ENCODE peak calls at places on chromosomes 3 and 15, in four cellular contexts. G is OCI-M1, D is H54, R is NCI-H2107. Q is an unnamed sample.

GRCh38 chr3:46981932-46982471 is 2.5 kb downstream of the NBEAL2 start:
- DNase-seq in G (no peak), D (no peak), R (no peak), Q (peak)

GRCh38 chr3:143348486-143349327 is 229.1 kb downstream of the CHST2 start:
- DNase-seq in G (peak), R (no peak), D (no peak), Q (no peak)

GRCh38 chr3:146781059-146781458 is 175.9 kb upstream of the PLSCR5 start:
- DNase-seq in R (no peak), D (no peak), G (no peak), Q (no peak)

GRCh38 chr3:158430968-158431367 is 140.0 kb upstream of the MLF1 start:
- DNase-seq in D (no peak), R (no peak), G (no peak), Q (no peak)

GRCh38 chr3:38662544-38662943 is 13.1 kb upstream of the SCN5A start:
- DNase-seq in D (no peak), G (peak), R (no peak), Q (peak)

GRCh38 chr15:60592386-60593339 is 113.7 kb upstream of the ICE2 start:
- DNase-seq in D (peak), G (peak), R (peak), Q (peak)

GRCh38 chr3:5251196-5251583 is 63.7 kb downstream of the EDEM1 start:
- DNase-seq in G (no peak), D (no peak), R (no peak), Q (no peak)

GRCh38 chr15:39880718-39881387 is 39.2 kb downstream of the GPR176 start:
- DNase-seq in D (no peak), G (no peak), R (no peak), Q (no peak)

GRCh38 chr15:61910839-61911369 is 149.3 kb downstream of the VPS13C start:
- DNase-seq in R (no peak), D (no peak), G (no peak), Q (no peak)

GRCh38 chr3:66076861-66077495 is 38.3 kb upstream of the MAGI1 start:
- DNase-seq in R (no peak), D (no peak), G (no peak), Q (no peak)

GRCh38 chr3:88141458-88142083 is 8.2 kb upstream of the C3orf38 start:
- DNase-seq in G (no peak), D (no peak), R (no peak), Q (no peak)

GRCh38 chr3:123741058-123741511 is 143.0 kb downstream of the MYLK start:
- DNase-seq in R (no peak), G (no peak), D (no peak), Q (no peak)

GRCh38 chr3:127473244-127474024 is 117.1 kb downstream of the TPRA1 start:
- DNase-seq in G (no peak), D (peak), R (peak), Q (peak)

GRCh38 chr3:89107461-89108035 is at the start of gene EPHA3:
- DNase-seq in D (no peak), R (peak), G (peak), Q (peak)

GRCh38 chr15:70286110-70286806 is 188.5 kb upstream of the TLE3 start:
- DNase-seq in R (no peak), G (no peak), D (no peak), Q (no peak)

GRCh38 chr3:117489663-117490079 is 780.1 kb downstream of the TUSC7 start:
- DNase-seq in R (no peak), D (no peak), G (no peak), Q (no peak)

Q was measured in WTC11.